ENCODE peak calls at places on chromosomes 2 and 18, in five cellular contexts. R is stimulated activated CD8-positive, alpha-beta memory T cell treated with anti-CD3 and anti-CD28 coated beads, Interleukin-7, amount 100 ng/mL, for 24 hours; P is left colon; H is right atrium auricular region; A is iris pigment epithelial cell. M is an unnamed sample.

GRCh38 chr18:67359868-67360838 is 156.4 kb downstream of the DSEL start:
- DNase-seq in R (no peak), P (no peak), H (peak), A (peak), M (no peak)

GRCh38 chr2:231533086-231533776 is 3.0 kb upstream of the NMUR1 start:
- DNase-seq in R (no peak), P (no peak), H (no peak), A (no peak), M (no peak)

GRCh38 chr2:48902521-48902920 is 147.0 kb upstream of the LHCGR start:
- DNase-seq in R (no peak), P (no peak), H (no peak), A (peak), M (no peak)

GRCh38 chr2:118242216-118242615 is 153.9 kb downstream of the INSIG2 start:
- DNase-seq in R (no peak), P (no peak), H (no peak), A (no peak), M (no peak)

GRCh38 chr2:64630752-64631151 is 23.0 kb downstream of the SERTAD2 start:
- DNase-seq in R (no peak), P (no peak), H (peak), A (no peak), M (no peak)

GRCh38 chr18:5058768-5059539 is 138.1 kb downstream of the AKAIN1 start:
- DNase-seq in R (no peak), P (no peak), H (no peak), A (no peak), M (peak)

GRCh38 chr2:65518751-65519150 is 86.4 kb upstream of the SPRED2 start:
- DNase-seq in R (no peak), P (no peak), H (no peak), A (no peak), M (no peak)

GRCh38 chr18:568731-569130 is 11.4 kb upstream of the CETN1 start:
- DNase-seq in R (no peak), P (no peak), H (no peak), A (no peak), M (no peak)

GRCh38 chr2:182097571-182097970 is 111.9 kb downstream of the PPP1R1C start:
- DNase-seq in R (no peak), P (no peak), H (no peak), A (no peak), M (no peak)

GRCh38 chr2:80303825-80304521 is 579 bp downstream of the LRRTM1 start:
- DNase-seq in R (no peak), P (no peak), H (no peak), A (no peak), M (no peak)

GRCh38 chr18:6628189-6628588 is 101.3 kb upstream of the ARHGAP28 start:
- DNase-seq in R (no peak), P (no peak), H (no peak), A (peak), M (no peak)

GRCh38 chr18:154151-154550 is 4.2 kb upstream of the USP14 start:
- DNase-seq in R (no peak), P (no peak), H (no peak), A (peak), M (no peak)

GRCh38 chr2:101884423-101884822 is 107.3 kb upstream of the IL1R2 start:
- DNase-seq in R (no peak), P (no peak), H (no peak), A (no peak), M (no peak)

GRCh38 chr18:25229080-25229479 is 122.9 kb downstream of the ZNF521 start:
- DNase-seq in R (no peak), P (no peak), H (no peak), A (peak), M (no peak)

GRCh38 chr2:164439885-164440284 is 181.4 kb downstream of the GRB14 start:
- DNase-seq in R (no peak), P (no peak), H (no peak), A (no peak), M (no peak)

GRCh38 chr18:43081396-43081795 is 34.1 kb downstream of the RIT2 start:
- DNase-seq in R (no peak), P (no peak), H (no peak), A (peak), M (no peak)

GRCh38 chr2:60586081-60586480 is 32.6 kb upstream of the BCL11A start:
- DNase-seq in R (no peak), P (no peak), H (no peak), A (no peak), M (no peak)

GRCh38 chr2:241913703-241914102 is 44.2 kb downstream of the RTP5 start:
- DNase-seq in R (no peak), P (no peak), H (no peak), A (no peak), M (no peak)

GRCh38 chr2:239171643-239172042 is 229.2 kb downstream of the HDAC4 start:
- DNase-seq in R (no peak), P (no peak), H (no peak), A (no peak), M (no peak)

GRCh38 chr2:72111061-72111460 is 36.6 kb downstream of the CYP26B1 start:
- DNase-seq in R (no peak), P (no peak), H (peak), A (no peak), M (no peak)